ENCODE peak calls at places on chromosomes 5 and 9, in seven cellular contexts. X is HCT116, M is SHP77 treated with DMSO at 0.1 percent for 48 hours, U is germinal center, K is mesothelial cell of epicardium, A is amniotic stem cell, D is AG09319. P is an unnamed sample.

GRCh38 chr9:134629061-134629585 is 12.5 kb upstream of the COL5A1 start:
- DNase-seq in M (no peak), X (no peak), A (no peak), U (no peak), D (no peak), K (no peak), P (no peak)

GRCh38 chr5:89282038-89282831 is 399.3 kb upstream of the MEF2C start:
- DNase-seq in A (no peak), D (no peak), M (no peak), X (no peak), K (no peak), U (no peak), P (no peak)

GRCh38 chr5:73378070-73378469 is 70.5 kb downstream of the FOXD1 start:
- DNase-seq in A (no peak), X (no peak), K (no peak), M (no peak), D (no peak), U (no peak), P (no peak)

GRCh38 chr5:30040483-30041116 is 1152.9 kb upstream of the CDH6 start:
- DNase-seq in X (peak; percentile 15), A (no peak), K (peak; percentile 56), D (peak; percentile 4), U (no peak), M (peak; percentile 95), P (no peak)

GRCh38 chr5:177300236-177300880 is 3.2 kb downstream of the RAB24 start:
- DNase-seq in U (peak; percentile 75), X (no peak), A (no peak), D (no peak), M (no peak), K (no peak), P (peak; percentile 39)

GRCh38 chr9:25677301-25678146 is 720 bp downstream of the TUSC1 start:
- DNase-seq in U (peak; percentile 18), A (peak; percentile 48), D (no peak), X (no peak), M (peak; percentile 18), K (no peak), P (no peak)

GRCh38 chr5:42992035-42992570 is 48.0 kb downstream of the ANXA2R start:
- DNase-seq in M (peak; percentile 96), K (peak; percentile 59), D (no peak), A (peak; percentile 42), U (peak; percentile 50), X (peak; percentile 42), P (no peak)

GRCh38 chr9:92324451-92324850 is 699 bp downstream of the NOL8 start:
- DNase-seq in U (no peak), A (no peak), M (no peak), D (no peak), K (no peak), X (no peak), P (no peak)